ENCODE peak calls at places on chromosomes 2 and 18, in nine cellular contexts. One of them, this sample, is unnamed.

GRCh38 chr2:182426915-182427233 is at the start of gene PDE1A:
- DNase-seq in fibroblast of mammary gland: no peak
- DNase-seq in stomach: no peak
- DNase-seq in foreskin fibroblast: no peak
- DNase-seq in HCT116: no peak
- DNase-seq in RWPE2: no peak
- DNase-seq in fibroblast of pulmonary artery: no peak
- DNase-seq in heart right ventricle: no peak
- DNase-seq in fibroblast of villous mesenchyme: no peak
- DNase-seq in this sample: no peak

GRCh38 chr18:2961828-2962227 is 51.1 kb downstream of the LPIN2 start:
- DNase-seq in fibroblast of mammary gland: peak; percentile 55
- DNase-seq in stomach: no peak
- DNase-seq in foreskin fibroblast: peak; percentile 46
- DNase-seq in HCT116: no peak
- DNase-seq in RWPE2: no peak
- DNase-seq in fibroblast of pulmonary artery: no peak
- DNase-seq in heart right ventricle: no peak
- DNase-seq in fibroblast of villous mesenchyme: peak; percentile 32
- DNase-seq in this sample: no peak

GRCh38 chr2:118982039-118982438 is 40.0 kb downstream of the MARCO start:
- DNase-seq in fibroblast of mammary gland: no peak
- DNase-seq in stomach: no peak
- DNase-seq in foreskin fibroblast: no peak
- DNase-seq in HCT116: no peak
- DNase-seq in RWPE2: no peak
- DNase-seq in fibroblast of pulmonary artery: no peak
- DNase-seq in heart right ventricle: no peak
- DNase-seq in fibroblast of villous mesenchyme: no peak
- DNase-seq in this sample: no peak

GRCh38 chr2:47068966-47069627 is 86.0 kb downstream of the STPG4 start:
- DNase-seq in fibroblast of mammary gland: no peak
- DNase-seq in stomach: no peak
- DNase-seq in foreskin fibroblast: no peak
- DNase-seq in HCT116: no peak
- DNase-seq in RWPE2: no peak
- DNase-seq in fibroblast of pulmonary artery: no peak
- DNase-seq in heart right ventricle: no peak
- DNase-seq in fibroblast of villous mesenchyme: no peak
- DNase-seq in this sample: no peak

GRCh38 chr2:197805598-197806316 is 1.4 kb downstream of the PLCL1 start:
- DNase-seq in fibroblast of mammary gland: no peak
- DNase-seq in stomach: no peak
- DNase-seq in foreskin fibroblast: no peak
- DNase-seq in HCT116: no peak
- DNase-seq in RWPE2: no peak
- DNase-seq in fibroblast of pulmonary artery: no peak
- DNase-seq in heart right ventricle: no peak
- DNase-seq in fibroblast of villous mesenchyme: no peak
- DNase-seq in this sample: no peak

GRCh38 chr2:190579058-190579410 is 44.5 kb upstream of the NEMP2 start:
- DNase-seq in fibroblast of mammary gland: no peak
- DNase-seq in stomach: no peak
- DNase-seq in foreskin fibroblast: no peak
- DNase-seq in HCT116: no peak
- DNase-seq in RWPE2: no peak
- DNase-seq in fibroblast of pulmonary artery: no peak
- DNase-seq in heart right ventricle: no peak
- DNase-seq in fibroblast of villous mesenchyme: no peak
- DNase-seq in this sample: no peak

GRCh38 chr2:18455256-18455862 is 105.1 kb downstream of the RDH14 start:
- DNase-seq in fibroblast of mammary gland: peak; percentile 93
- DNase-seq in stomach: no peak
- DNase-seq in foreskin fibroblast: peak; percentile 80
- DNase-seq in HCT116: no peak
- DNase-seq in RWPE2: no peak
- DNase-seq in fibroblast of pulmonary artery: peak; percentile 59
- DNase-seq in heart right ventricle: no peak
- DNase-seq in fibroblast of villous mesenchyme: peak; percentile 33
- DNase-seq in this sample: peak; percentile 58

GRCh38 chr2:108921096-108922030 is 67.7 kb downstream of the EDAR start:
- DNase-seq in fibroblast of mammary gland: no peak
- DNase-seq in stomach: peak; percentile 16
- DNase-seq in foreskin fibroblast: no peak
- DNase-seq in HCT116: no peak
- DNase-seq in RWPE2: peak; percentile 40
- DNase-seq in fibroblast of pulmonary artery: no peak
- DNase-seq in heart right ventricle: no peak
- DNase-seq in fibroblast of villous mesenchyme: no peak
- DNase-seq in this sample: no peak

GRCh38 chr18:69233465-69234054 is 167.1 kb upstream of the DOK6 start:
- DNase-seq in fibroblast of mammary gland: no peak
- DNase-seq in stomach: no peak
- DNase-seq in foreskin fibroblast: no peak
- DNase-seq in HCT116: no peak
- DNase-seq in RWPE2: no peak
- DNase-seq in fibroblast of pulmonary artery: no peak
- DNase-seq in heart right ventricle: no peak
- DNase-seq in fibroblast of villous mesenchyme: no peak
- DNase-seq in this sample: no peak

GRCh38 chr2:31287681-31288080 is 53.7 kb downstream of the EHD3 start:
- DNase-seq in fibroblast of mammary gland: no peak
- DNase-seq in stomach: no peak
- DNase-seq in foreskin fibroblast: peak; percentile 50
- DNase-seq in HCT116: no peak
- DNase-seq in RWPE2: no peak
- DNase-seq in fibroblast of pulmonary artery: peak; percentile 66
- DNase-seq in heart right ventricle: no peak
- DNase-seq in fibroblast of villous mesenchyme: peak; percentile 67
- DNase-seq in this sample: no peak

GRCh38 chr2:216490061-216490460 is 8.6 kb upstream of the RPL37A start:
- DNase-seq in fibroblast of mammary gland: peak; percentile 81
- DNase-seq in stomach: no peak
- DNase-seq in foreskin fibroblast: peak; percentile 85
- DNase-seq in HCT116: no peak
- DNase-seq in RWPE2: no peak
- DNase-seq in fibroblast of pulmonary artery: peak; percentile 74
- DNase-seq in heart right ventricle: no peak
- DNase-seq in fibroblast of villous mesenchyme: peak; percentile 67
- DNase-seq in this sample: peak; percentile 74

GRCh38 chr2:216339456-216340279 is 32.6 kb downstream of the MARCHF4 start:
- DNase-seq in fibroblast of mammary gland: peak; percentile 47
- DNase-seq in stomach: no peak
- DNase-seq in foreskin fibroblast: peak; percentile 67
- DNase-seq in HCT116: no peak
- DNase-seq in RWPE2: no peak
- DNase-seq in fibroblast of pulmonary artery: peak; percentile 81
- DNase-seq in heart right ventricle: no peak
- DNase-seq in fibroblast of villous mesenchyme: peak; percentile 72
- DNase-seq in this sample: peak; percentile 45

GRCh38 chr2:109563294-109563693 is 50.5 kb downstream of the SEPTIN10 start:
- DNase-seq in fibroblast of mammary gland: no peak
- DNase-seq in stomach: no peak
- DNase-seq in foreskin fibroblast: peak; percentile 17
- DNase-seq in HCT116: no peak
- DNase-seq in RWPE2: no peak
- DNase-seq in fibroblast of pulmonary artery: no peak
- DNase-seq in heart right ventricle: no peak
- DNase-seq in fibroblast of villous mesenchyme: no peak
- DNase-seq in this sample: no peak

GRCh38 chr2:78540255-78540654 is 485.2 kb upstream of the REG3G start:
- DNase-seq in fibroblast of mammary gland: no peak
- DNase-seq in stomach: no peak
- DNase-seq in foreskin fibroblast: no peak
- DNase-seq in HCT116: no peak
- DNase-seq in RWPE2: no peak
- DNase-seq in fibroblast of pulmonary artery: no peak
- DNase-seq in heart right ventricle: no peak
- DNase-seq in fibroblast of villous mesenchyme: no peak
- DNase-seq in this sample: no peak

GRCh38 chr18:57863706-57864105 is 60.6 kb upstream of the ATP8B1 start:
- DNase-seq in fibroblast of mammary gland: peak; percentile 15
- DNase-seq in stomach: no peak
- DNase-seq in foreskin fibroblast: peak; percentile 17
- DNase-seq in HCT116: no peak
- DNase-seq in RWPE2: no peak
- DNase-seq in fibroblast of pulmonary artery: no peak
- DNase-seq in heart right ventricle: no peak
- DNase-seq in fibroblast of villous mesenchyme: no peak
- DNase-seq in this sample: peak; percentile 51

GRCh38 chr2:234378440-234378839 is 118.4 kb downstream of the ARL4C start:
- DNase-seq in fibroblast of mammary gland: peak; percentile 61
- DNase-seq in stomach: no peak
- DNase-seq in foreskin fibroblast: peak; percentile 72
- DNase-seq in HCT116: no peak
- DNase-seq in RWPE2: no peak
- DNase-seq in fibroblast of pulmonary artery: peak; percentile 31
- DNase-seq in heart right ventricle: no peak
- DNase-seq in fibroblast of villous mesenchyme: peak; percentile 76
- DNase-seq in this sample: no peak

GRCh38 chr2:132729572-132729971 is 59.6 kb upstream of the LYPD1 start:
- DNase-seq in fibroblast of mammary gland: no peak
- DNase-seq in stomach: no peak
- DNase-seq in foreskin fibroblast: no peak
- DNase-seq in HCT116: no peak
- DNase-seq in RWPE2: no peak
- DNase-seq in fibroblast of pulmonary artery: no peak
- DNase-seq in heart right ventricle: no peak
- DNase-seq in fibroblast of villous mesenchyme: no peak
- DNase-seq in this sample: no peak

GRCh38 chr2:169039702-169040101 is 8.6 kb upstream of the ABCB11 start:
- DNase-seq in fibroblast of mammary gland: no peak
- DNase-seq in stomach: no peak
- DNase-seq in foreskin fibroblast: no peak
- DNase-seq in HCT116: no peak
- DNase-seq in RWPE2: no peak
- DNase-seq in fibroblast of pulmonary artery: no peak
- DNase-seq in heart right ventricle: no peak
- DNase-seq in fibroblast of villous mesenchyme: no peak
- DNase-seq in this sample: no peak

GRCh38 chr2:62293490-62294212 is 97.7 kb downstream of the B3GNT2 start:
- DNase-seq in fibroblast of mammary gland: peak; percentile 23
- DNase-seq in stomach: peak; percentile 93
- DNase-seq in foreskin fibroblast: no peak
- DNase-seq in HCT116: no peak
- DNase-seq in RWPE2: peak; percentile 81
- DNase-seq in fibroblast of pulmonary artery: no peak
- DNase-seq in heart right ventricle: peak; percentile 58
- DNase-seq in fibroblast of villous mesenchyme: peak; percentile 25
- DNase-seq in this sample: peak; percentile 85

GRCh38 chr2:7891312-7891711 is 790.5 kb upstream of the ID2 start:
- DNase-seq in fibroblast of mammary gland: no peak
- DNase-seq in stomach: no peak
- DNase-seq in foreskin fibroblast: no peak
- DNase-seq in HCT116: no peak
- DNase-seq in RWPE2: no peak
- DNase-seq in fibroblast of pulmonary artery: no peak
- DNase-seq in heart right ventricle: no peak
- DNase-seq in fibroblast of villous mesenchyme: no peak
- DNase-seq in this sample: no peak

GRCh38 chr2:9336209-9336533 is 87.2 kb downstream of the ITGB1BP1 start:
- DNase-seq in fibroblast of mammary gland: peak; percentile 67
- DNase-seq in stomach: no peak
- DNase-seq in foreskin fibroblast: peak; percentile 71
- DNase-seq in HCT116: no peak
- DNase-seq in RWPE2: no peak
- DNase-seq in fibroblast of pulmonary artery: peak; percentile 24
- DNase-seq in heart right ventricle: no peak
- DNase-seq in fibroblast of villous mesenchyme: peak; percentile 68
- DNase-seq in this sample: no peak

GRCh38 chr2:191478754-191479679 is 198.9 kb upstream of the NABP1 start:
- DNase-seq in fibroblast of mammary gland: peak; percentile 72
- DNase-seq in stomach: peak; percentile 81
- DNase-seq in foreskin fibroblast: peak; percentile 79
- DNase-seq in HCT116: no peak
- DNase-seq in RWPE2: no peak
- DNase-seq in fibroblast of pulmonary artery: peak; percentile 77
- DNase-seq in heart right ventricle: peak; percentile 36
- DNase-seq in fibroblast of villous mesenchyme: peak; percentile 85
- DNase-seq in this sample: no peak

GRCh38 chr18:484749-485464 is 15.6 kb downstream of the COLEC12 start:
- DNase-seq in fibroblast of mammary gland: peak; percentile 54
- DNase-seq in stomach: no peak
- DNase-seq in foreskin fibroblast: no peak
- DNase-seq in HCT116: no peak
- DNase-seq in RWPE2: no peak
- DNase-seq in fibroblast of pulmonary artery: no peak
- DNase-seq in heart right ventricle: no peak
- DNase-seq in fibroblast of villous mesenchyme: no peak
- DNase-seq in this sample: no peak
- TF ChIP-seq CTCF in fibroblast of mammary gland: no peak
- TF ChIP-seq CTCF in stomach: no peak
- TF ChIP-seq CTCF in foreskin fibroblast: no peak
- TF ChIP-seq CTCF in HCT116: no peak
- TF ChIP-seq CTCF in RWPE2: no peak
- TF ChIP-seq CTCF in fibroblast of pulmonary artery: no peak
- TF ChIP-seq CTCF in heart right ventricle: no peak
- TF ChIP-seq CTCF in fibroblast of villous mesenchyme: no peak
- TF ChIP-seq CTCF in this sample: no peak

GRCh38 chr2:38806407-38807071 is 28.5 kb downstream of the GEMIN6 start:
- DNase-seq in fibroblast of mammary gland: no peak
- DNase-seq in stomach: no peak
- DNase-seq in foreskin fibroblast: no peak
- DNase-seq in HCT116: no peak
- DNase-seq in RWPE2: no peak
- DNase-seq in fibroblast of pulmonary artery: no peak
- DNase-seq in heart right ventricle: no peak
- DNase-seq in fibroblast of villous mesenchyme: no peak
- DNase-seq in this sample: no peak
- H3K4me3 ChIP-seq in fibroblast of mammary gland: no peak overlapping the region
- H3K4me3 ChIP-seq in stomach: no peak overlapping the region
- H3K4me3 ChIP-seq in foreskin fibroblast: no peak overlapping the region
- H3K4me3 ChIP-seq in HCT116: no peak overlapping the region
- H3K4me3 ChIP-seq in RWPE2: no peak overlapping the region
- H3K4me3 ChIP-seq in fibroblast of pulmonary artery: no peak overlapping the region
- H3K4me3 ChIP-seq in heart right ventricle: no peak overlapping the region
- H3K4me3 ChIP-seq in fibroblast of villous mesenchyme: no peak overlapping the region
- H3K4me3 ChIP-seq in this sample: no peak overlapping the region

GRCh38 chr2:129233751-129234406 is 745.6 kb upstream of the RAB6C start:
- DNase-seq in fibroblast of mammary gland: peak; percentile 4
- DNase-seq in stomach: no peak
- DNase-seq in foreskin fibroblast: peak; percentile 32
- DNase-seq in HCT116: no peak
- DNase-seq in RWPE2: no peak
- DNase-seq in fibroblast of pulmonary artery: peak; percentile 47
- DNase-seq in heart right ventricle: no peak
- DNase-seq in fibroblast of villous mesenchyme: no peak
- DNase-seq in this sample: peak; percentile 57
- TF ChIP-seq CTCF in fibroblast of mammary gland: no peak
- TF ChIP-seq CTCF in stomach: no peak
- TF ChIP-seq CTCF in foreskin fibroblast: no peak
- TF ChIP-seq CTCF in HCT116: no peak
- TF ChIP-seq CTCF in RWPE2: no peak
- TF ChIP-seq CTCF in fibroblast of pulmonary artery: peak; percentile 23
- TF ChIP-seq CTCF in heart right ventricle: no peak
- TF ChIP-seq CTCF in fibroblast of villous mesenchyme: no peak
- TF ChIP-seq CTCF in this sample: peak; percentile 51

DNA sequence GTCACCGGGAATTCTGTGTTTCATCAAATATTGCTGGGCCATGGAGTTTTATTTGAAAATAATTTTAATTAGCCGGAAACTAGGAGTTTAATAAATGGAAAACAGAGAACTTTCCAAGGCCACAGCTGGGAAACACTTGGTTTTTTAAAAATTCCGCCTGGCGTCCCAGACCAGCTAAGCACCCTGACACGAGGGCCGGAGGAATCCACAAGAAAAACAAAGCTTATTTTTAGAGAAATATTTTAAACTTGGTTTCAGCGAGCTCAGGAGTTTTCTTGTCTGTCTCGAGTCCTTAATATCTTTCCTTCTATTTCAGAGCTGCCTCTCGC is 8.2 kb downstream of the ZFP36L2 start:
- DNase-seq in fibroblast of mammary gland: peak; percentile 26
- DNase-seq in stomach: no peak
- DNase-seq in foreskin fibroblast: peak; percentile 75
- DNase-seq in HCT116: no peak
- DNase-seq in RWPE2: no peak
- DNase-seq in fibroblast of pulmonary artery: no peak
- DNase-seq in heart right ventricle: no peak
- DNase-seq in fibroblast of villous mesenchyme: peak; percentile 43
- DNase-seq in this sample: no peak
- H3K4me3 ChIP-seq in fibroblast of mammary gland: no peak overlapping the region
- H3K4me3 ChIP-seq in stomach: peak overlapping the region; percentile 82
- H3K4me3 ChIP-seq in foreskin fibroblast: no peak overlapping the region
- H3K4me3 ChIP-seq in HCT116: no peak overlapping the region
- H3K4me3 ChIP-seq in RWPE2: no peak overlapping the region
- H3K4me3 ChIP-seq in fibroblast of pulmonary artery: no peak overlapping the region
- H3K4me3 ChIP-seq in heart right ventricle: peak overlapping the region; percentile 5
- H3K4me3 ChIP-seq in fibroblast of villous mesenchyme: no peak overlapping the region
- H3K4me3 ChIP-seq in this sample: no peak overlapping the region

This sample was measured in epithelial cell of esophagus.